ENCODE peak calls at places on chromosomes 7 and 10, in six cellular contexts. One of them, this sample, is unnamed.
A peak's percentile ranks its signal among the peaks of the same experiment; 100 is the strongest.

GRCh38 chr7:120609136-120609753 is 248.7 kb downstream of the TSPAN12 start:
- DNase-seq in Karpas-422: no peak
- DNase-seq in SHP77 treated with DMSO at 0.1 percent for 48 hours: no peak
- DNase-seq in BJ: no peak
- DNase-seq in NCI-H2029: no peak
- DNase-seq in MCF 10A: no peak
- DNase-seq in this sample: no peak

GRCh38 chr10:132195366-132196075 is 8.8 kb downstream of the DPYSL4 start:
- DNase-seq in Karpas-422: no peak
- DNase-seq in SHP77 treated with DMSO at 0.1 percent for 48 hours: no peak
- DNase-seq in BJ: no peak
- DNase-seq in NCI-H2029: no peak
- DNase-seq in MCF 10A: no peak
- DNase-seq in this sample: no peak

GRCh38 chr10:24518981-24519597 is 204.6 kb downstream of the ARHGAP21 start:
- DNase-seq in Karpas-422: peak; percentile 69
- DNase-seq in SHP77 treated with DMSO at 0.1 percent for 48 hours: no peak
- DNase-seq in BJ: no peak
- DNase-seq in NCI-H2029: peak; percentile 29
- DNase-seq in MCF 10A: peak; percentile 65
- DNase-seq in this sample: no peak

GRCh38 chr10:60778214-60778977 is at the start of gene CDK1:
- DNase-seq in Karpas-422: peak; percentile 99
- DNase-seq in SHP77 treated with DMSO at 0.1 percent for 48 hours: peak; percentile 58
- DNase-seq in BJ: peak; percentile 92
- DNase-seq in NCI-H2029: peak; percentile 93
- DNase-seq in MCF 10A: peak; percentile 99
- DNase-seq in this sample: peak; percentile 89

GRCh38 chr7:31073486-31074383 is 21.6 kb downstream of the ADCYAP1R1 start:
- DNase-seq in Karpas-422: no peak
- DNase-seq in SHP77 treated with DMSO at 0.1 percent for 48 hours: no peak
- DNase-seq in BJ: no peak
- DNase-seq in NCI-H2029: no peak
- DNase-seq in MCF 10A: peak; percentile 40
- DNase-seq in this sample: peak; percentile 50

GRCh38 chr7:33258561-33258960 is 129.2 kb downstream of the BBS9 start:
- DNase-seq in Karpas-422: no peak
- DNase-seq in SHP77 treated with DMSO at 0.1 percent for 48 hours: no peak
- DNase-seq in BJ: no peak
- DNase-seq in NCI-H2029: no peak
- DNase-seq in MCF 10A: no peak
- DNase-seq in this sample: no peak

GRCh38 chr10:63588436-63589180 is 67.4 kb downstream of the REEP3 start:
- DNase-seq in Karpas-422: no peak
- DNase-seq in SHP77 treated with DMSO at 0.1 percent for 48 hours: no peak
- DNase-seq in BJ: no peak
- DNase-seq in NCI-H2029: peak; percentile 41
- DNase-seq in MCF 10A: peak; percentile 26
- DNase-seq in this sample: no peak

GRCh38 chr7:139494835-139495568 is 11.5 kb upstream of the KLRG2 start:
- DNase-seq in Karpas-422: no peak
- DNase-seq in SHP77 treated with DMSO at 0.1 percent for 48 hours: no peak
- DNase-seq in BJ: no peak
- DNase-seq in NCI-H2029: no peak
- DNase-seq in MCF 10A: no peak
- DNase-seq in this sample: no peak

GRCh38 chr7:27139335-27140107 is 4.0 kb downstream of the HOXA5 start:
- DNase-seq in Karpas-422: no peak
- DNase-seq in SHP77 treated with DMSO at 0.1 percent for 48 hours: no peak
- DNase-seq in BJ: no peak
- DNase-seq in NCI-H2029: no peak
- DNase-seq in MCF 10A: peak; percentile 61
- DNase-seq in this sample: no peak

GRCh38 chr7:47371733-47372368 is 210.1 kb downstream of the TNS3 start:
- DNase-seq in Karpas-422: no peak
- DNase-seq in SHP77 treated with DMSO at 0.1 percent for 48 hours: peak; percentile 59
- DNase-seq in BJ: no peak
- DNase-seq in NCI-H2029: peak; percentile 92
- DNase-seq in MCF 10A: peak; percentile 90
- DNase-seq in this sample: no peak

GRCh38 chr10:24463683-24464426 is 254.9 kb downstream of the KIAA1217 start:
- DNase-seq in Karpas-422: no peak
- DNase-seq in SHP77 treated with DMSO at 0.1 percent for 48 hours: no peak
- DNase-seq in BJ: no peak
- DNase-seq in NCI-H2029: peak; percentile 41
- DNase-seq in MCF 10A: peak; percentile 98
- DNase-seq in this sample: no peak

GRCh38 chr7:122310119-122311021 is 5.8 kb upstream of the FEZF1 start:
- DNase-seq in Karpas-422: no peak
- DNase-seq in SHP77 treated with DMSO at 0.1 percent for 48 hours: no peak
- DNase-seq in BJ: no peak
- DNase-seq in NCI-H2029: no peak
- DNase-seq in MCF 10A: no peak
- DNase-seq in this sample: no peak